ENCODE peak calls at places on chromosomes 11 and 22, in nine cellular contexts. D is HAP-1; L is Panc1; M is neural progenitor cell; U is GM12878; W is Peyer's patch; Z is naive thymus-derived CD4-positive, alpha-beta T cell; B is heart right ventricle; J is AG04450. H is an unnamed sample.

GRCh38 chr22:35736166-35736565 is 18.5 kb downstream of the APOL5 start:
- DNase-seq in U (no peak), M (no peak), W (no peak), D (no peak), Z (no peak), J (no peak), L (no peak), B (no peak), H (no peak)

GRCh38 chr11:126280595-126280994 is 2.3 kb upstream of the TIRAP start:
- DNase-seq in L (no peak), U (no peak), Z (no peak), M (no peak), D (no peak), W (no peak), B (no peak), J (no peak), H (no peak)

GRCh38 chr11:128061321-128061871 is 526.0 kb downstream of the ETS1 start:
- DNase-seq in M (no peak), D (no peak), L (no peak), U (no peak), Z (no peak), W (no peak), B (no peak), J (no peak), H (no peak)

GRCh38 chr11:79406376-79406775 is 34.5 kb downstream of the TENM4 start:
- DNase-seq in B (no peak), W (no peak), D (no peak), L (no peak), J (no peak), Z (no peak), M (no peak), U (peak; percentile 57), H (no peak)

GRCh38 chr11:115930886-115931537 is 426.8 kb upstream of the CADM1 start:
- DNase-seq in J (no peak), U (no peak), B (no peak), L (no peak), W (peak; percentile 15), Z (no peak), M (no peak), D (no peak), H (no peak)

GRCh38 chr11:73671701-73672100 is 25.3 kb downstream of the PLEKHB1 start:
- DNase-seq in L (no peak), W (no peak), Z (no peak), U (no peak), D (no peak), J (no peak), M (no peak), B (peak; percentile 33), H (no peak)

GRCh38 chr22:37925311-37925710 is 19.2 kb downstream of the MICALL1 start:
- DNase-seq in D (no peak), J (no peak), Z (no peak), L (no peak), W (no peak), U (no peak), M (no peak), B (no peak), H (no peak)

GRCh38 chr11:3906166-3906565 is 50.7 kb downstream of the STIM1 start:
- DNase-seq in D (no peak), L (no peak), M (no peak), J (no peak), Z (no peak), B (no peak), U (no peak), W (no peak), H (no peak)

GRCh38 chr11:108213784-108214183 is 8.7 kb downstream of the NPAT start:
- DNase-seq in D (no peak), B (no peak), U (no peak), J (no peak), M (no peak), W (no peak), Z (no peak), L (no peak), H (no peak)

GRCh38 chr11:73340164-73340563 is 32.1 kb downstream of the ARHGEF17 start:
- DNase-seq in M (no peak), L (no peak), W (no peak), J (no peak), B (no peak), U (no peak), D (no peak), Z (no peak), H (no peak)

GRCh38 chr11:8749202-8749601 is 66.6 kb downstream of the RPL27A start:
- DNase-seq in L (no peak), J (no peak), Z (no peak), U (no peak), W (no peak), B (no peak), D (no peak), M (no peak), H (no peak)

GRCh38 chr11:72493426-72494108 is 59.2 kb upstream of the CLPB start:
- DNase-seq in J (no peak), D (no peak), W (no peak), L (no peak), U (no peak), Z (no peak), B (no peak), M (peak; percentile 33), H (no peak)

GRCh38 chr11:43947003-43947500 is 4.6 kb downstream of the C11orf96 start:
- DNase-seq in W (no peak), B (no peak), U (no peak), Z (no peak), L (no peak), J (no peak), D (no peak), M (peak; percentile 58), H (no peak)

GRCh38 chr11:107018902-107019493 is 722 bp upstream of the GUCY1A2 start:
- DNase-seq in B (peak; percentile 56), Z (no peak), W (no peak), J (peak; percentile 16), L (no peak), D (peak; percentile 32), M (peak; percentile 93), U (no peak), H (no peak)

GRCh38 chr11:133382217-133382746 is 150.0 kb downstream of the OPCML start:
- DNase-seq in J (no peak), W (no peak), M (no peak), Z (no peak), U (no peak), B (no peak), D (no peak), L (no peak), H (no peak)

GRCh38 chr11:117037279-117037951 is 60.8 kb downstream of the SIK3 start:
- DNase-seq in B (no peak), D (no peak), M (no peak), U (no peak), W (no peak), Z (no peak), J (no peak), L (no peak), H (peak; percentile 29)

GRCh38 chr11:134037093-134037908 is 31.6 kb upstream of the JAM3 start:
- DNase-seq in J (peak; percentile 32), M (peak; percentile 79), D (peak; percentile 75), L (no peak), Z (peak; percentile 69), U (peak; percentile 7), B (peak; percentile 81), W (peak; percentile 44), H (peak; percentile 63)

GRCh38 chr22:30474683-30475424 is 3.0 kb upstream of the SEC14L3 start:
- DNase-seq in Z (no peak), U (no peak), W (no peak), M (no peak), B (no peak), L (no peak), D (no peak), J (no peak), H (peak; percentile 57)

GRCh38 chr11:1205121-1205986 is 17.5 kb upstream of the MUC5B start:
- DNase-seq in W (no peak), D (peak; percentile 5), J (no peak), B (no peak), Z (no peak), U (no peak), L (no peak), M (no peak), H (no peak)

GRCh38 chr22:24180316-24181087 is 785 bp upstream of the SUSD2 start:
- DNase-seq in J (no peak), U (no peak), B (peak; percentile 22), M (no peak), L (no peak), W (no peak), D (no peak), Z (no peak), H (no peak)
- H3K27me3 ChIP-seq in J (no peaks in the 10 kb centered on the region), U (no peaks in the 10 kb centered on the region), B (no peaks in the 10 kb centered on the region), M (no peaks in the 10 kb centered on the region), L (no peaks in the 10 kb centered on the region), W (no peaks in the 10 kb centered on the region), D (no peaks in the 10 kb centered on the region), Z (no peaks in the 10 kb centered on the region), H (no peaks in the 10 kb centered on the region)

DNA sequence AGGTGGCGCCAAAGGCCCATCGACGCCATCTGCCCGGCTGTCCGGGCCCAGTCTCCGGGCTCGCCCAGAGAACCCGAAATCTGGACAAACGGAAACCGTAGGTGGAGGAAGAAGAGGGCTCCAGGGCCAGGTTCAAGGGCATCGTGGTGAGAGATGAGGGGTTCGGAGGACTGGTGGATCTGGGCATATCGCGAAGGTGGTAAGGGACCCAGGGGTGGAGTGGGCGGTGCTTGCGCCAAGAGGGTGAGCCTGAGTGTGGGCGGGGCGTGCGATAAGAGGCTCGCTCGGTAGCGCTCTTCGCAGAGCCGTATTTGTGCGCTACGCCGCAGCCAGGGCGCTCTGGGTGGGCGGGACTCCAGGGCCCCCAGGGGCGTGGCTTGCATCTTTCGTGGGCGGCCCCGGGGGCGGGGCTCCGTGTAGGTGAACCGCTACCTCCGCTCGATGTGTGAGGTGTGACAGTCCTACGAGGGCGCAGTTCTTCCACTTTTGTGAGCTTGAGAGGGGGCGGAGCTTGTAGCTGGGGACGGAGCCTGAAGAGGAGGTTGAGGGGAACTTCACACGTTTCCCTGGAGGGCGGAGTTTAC is 4.8 kb downstream of the CD248 start:
- DNase-seq in M (peak; percentile 97), Z (peak; percentile 93), B (peak; percentile 92), D (peak; percentile 96), U (peak; percentile 78), J (peak; percentile 84), L (peak; percentile 87), W (peak; percentile 97), H (peak; percentile 96)
- H3K27me3 ChIP-seq in M (peaks cover 30% of the 10 kb centered on the region), Z (no peaks in the 10 kb centered on the region), B (no peaks in the 10 kb centered on the region), D (no peaks in the 10 kb centered on the region), U (no peaks in the 10 kb centered on the region), J (peaks cover 7% of the 10 kb centered on the region), L (no peaks in the 10 kb centered on the region), W (no peaks in the 10 kb centered on the region), H (no peaks in the 10 kb centered on the region)

GRCh38 chr22:50032941-50033601 is 20.5 kb upstream of the IL17REL start:
- DNase-seq in L (no peak), Z (no peak), J (no peak), D (no peak), B (no peak), U (no peak), M (no peak), W (no peak), H (no peak)
- H3K27me3 ChIP-seq in L (no peaks in the 10 kb centered on the region), Z (no peaks in the 10 kb centered on the region), J (peaks cover 3% of the 10 kb centered on the region), D (peaks cover 6% of the 10 kb centered on the region), B (peaks cover 61% of the 10 kb centered on the region), U (no peaks in the 10 kb centered on the region), M (peaks cover 24% of the 10 kb centered on the region), W (no peaks in the 10 kb centered on the region), H (no peaks in the 10 kb centered on the region)

DNA sequence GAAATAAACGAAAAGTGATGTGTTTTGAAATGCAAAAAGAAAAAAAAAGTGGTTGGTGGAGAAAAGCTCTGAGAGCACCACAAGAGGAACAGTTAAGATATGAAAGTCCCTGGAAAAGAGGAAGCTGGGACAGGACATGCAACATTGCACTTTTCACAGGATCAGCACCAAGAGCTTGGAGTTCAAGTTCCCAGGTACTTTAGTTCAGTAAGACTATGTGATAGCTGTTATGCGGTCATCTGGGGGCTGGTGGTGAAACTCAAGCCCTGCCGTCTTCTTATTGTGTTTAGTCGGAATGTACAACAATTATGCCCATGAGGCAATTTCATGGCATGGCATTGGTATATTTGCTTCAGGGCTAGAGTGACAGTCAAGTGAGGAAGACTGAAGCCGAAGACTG is 17.0 kb upstream of the MS4A4A start:
- DNase-seq in M (no peak), J (no peak), W (no peak), D (no peak), B (no peak), L (no peak), U (no peak), Z (no peak), H (no peak)
- H3K27me3 ChIP-seq in M (no peaks in the 10 kb centered on the region), J (no peaks in the 10 kb centered on the region), W (no peaks in the 10 kb centered on the region), D (no peaks in the 10 kb centered on the region), B (no peaks in the 10 kb centered on the region), L (no peaks in the 10 kb centered on the region), U (no peaks in the 10 kb centered on the region), Z (no peaks in the 10 kb centered on the region), H (no peaks in the 10 kb centered on the region)

H was measured in CD8-positive, alpha-beta memory T cell.